ENCODE peak calls at places on chromosomes 12 and 14, in eight cellular contexts. E is Peyer's patch, X is ovary, H is HFF-Myc, Z is Panc1, R is astrocyte of the spinal cord, L is OCI-LY7, V is left ventricle myocardium inferior. Y is an unnamed sample.

GRCh38 chr12:19654630-19655384 is 215.5 kb downstream of the AEBP2 start:
- DNase-seq in X (no peak), E (no peak), R (peak; percentile 5), Z (no peak), H (peak; percentile 22), V (no peak), L (no peak), Y (no peak)

GRCh38 chr12:69739287-69740191 is 879 bp downstream of the RAB3IP start:
- DNase-seq in E (peak; percentile 87), X (peak; percentile 49), H (no peak), Z (no peak), V (peak; percentile 23), L (peak; percentile 81), R (peak; percentile 38), Y (no peak)

GRCh38 chr12:23204933-23205778 is 580.2 kb downstream of the ETNK1 start:
- DNase-seq in V (no peak), L (peak; percentile 67), Z (peak; percentile 24), E (no peak), H (peak; percentile 14), R (peak; percentile 70), X (no peak), Y (peak; percentile 14)

GRCh38 chr12:60494249-60494648 is 898.4 kb downstream of the SLC16A7 start:
- DNase-seq in R (peak; percentile 47), L (no peak), V (no peak), X (no peak), E (no peak), Z (no peak), H (peak; percentile 27), Y (peak; percentile 1)

GRCh38 chr12:67772276-67773169 is 124.0 kb downstream of the DYRK2 start:
- DNase-seq in Z (no peak), E (no peak), H (no peak), L (no peak), X (no peak), V (no peak), R (peak; percentile 80), Y (no peak)

GRCh38 chr12:5428332-5429221 is 3.3 kb upstream of the NTF3 start:
- DNase-seq in L (peak; percentile 77), E (no peak), H (no peak), R (no peak), V (no peak), X (no peak), Z (no peak), Y (no peak)

GRCh38 chr12:122421263-122421814 is 1.1 kb downstream of the CLIP1 start:
- DNase-seq in E (no peak), V (peak; percentile 31), X (no peak), H (no peak), Z (no peak), L (peak; percentile 48), R (peak; percentile 57), Y (no peak)

GRCh38 chr14:94390372-94391086 is 2.1 kb upstream of the SERPINA1 start:
- DNase-seq in Z (no peak), V (peak; percentile 69), R (no peak), H (no peak), X (peak; percentile 43), L (no peak), E (peak; percentile 91), Y (no peak)

GRCh38 chr12:20555015-20555414 is 140.1 kb upstream of the SLCO1C1 start:
- DNase-seq in V (no peak), Z (no peak), E (no peak), L (no peak), X (no peak), R (no peak), H (no peak), Y (no peak)

GRCh38 chr14:63045234-63045611 is at the start of gene KCNH5:
- DNase-seq in L (no peak), H (no peak), Z (no peak), E (peak; percentile 40), R (peak; percentile 46), V (peak; percentile 16), X (no peak), Y (no peak)

GRCh38 chr14:69370061-69370460 is 28.0 kb downstream of the ERH start:
- DNase-seq in X (no peak), R (no peak), H (no peak), Z (no peak), E (no peak), L (no peak), V (no peak), Y (no peak)

GRCh38 chr12:130764073-130764472 is 48.0 kb upstream of the RIMBP2 start:
- DNase-seq in X (no peak), E (no peak), Z (no peak), L (peak; percentile 50), H (peak; percentile 2), V (no peak), R (peak; percentile 21), Y (no peak)

GRCh38 chr12:6222009-6222702 is 22.0 kb downstream of the CD9 start:
- DNase-seq in H (no peak), R (peak; percentile 58), L (no peak), V (no peak), E (no peak), Z (no peak), X (no peak), Y (no peak)

GRCh38 chr14:51460051-51460450 is 191.7 kb upstream of the FRMD6 start:
- DNase-seq in H (peak; percentile 64), V (no peak), X (no peak), Z (no peak), L (no peak), R (no peak), E (no peak), Y (no peak)

GRCh38 chr14:22291406-22291805 is 297.6 kb downstream of the DAD1 start:
- DNase-seq in L (no peak), E (no peak), H (no peak), X (no peak), Z (no peak), V (no peak), R (peak; percentile 16), Y (no peak)

GRCh38 chr14:22300646-22301045 is 288.4 kb downstream of the DAD1 start:
- DNase-seq in L (no peak), Z (no peak), V (no peak), H (no peak), R (peak; percentile 58), E (no peak), X (no peak), Y (no peak)

GRCh38 chr14:22297376-22297775 is 291.6 kb downstream of the DAD1 start:
- DNase-seq in L (no peak), X (no peak), E (no peak), Z (no peak), V (no peak), H (no peak), R (peak; percentile 6), Y (no peak)

GRCh38 chr14:22296722-22297121 is 292.3 kb downstream of the DAD1 start:
- DNase-seq in X (no peak), E (no peak), V (no peak), H (peak; percentile 36), R (peak; percentile 74), Z (no peak), L (no peak), Y (peak; percentile 55)

GRCh38 chr14:22296088-22296487 is 292.9 kb downstream of the DAD1 start:
- DNase-seq in X (no peak), H (no peak), V (no peak), R (no peak), L (no peak), Z (no peak), E (no peak), Y (no peak)
- H3K4me3 ChIP-seq in X (no peak overlapping the region), H (no peak overlapping the region), V (no peak overlapping the region), R (no peak overlapping the region), L (no peak overlapping the region), Z (no peak overlapping the region), E (no peak overlapping the region), Y (no peak overlapping the region)

DNA sequence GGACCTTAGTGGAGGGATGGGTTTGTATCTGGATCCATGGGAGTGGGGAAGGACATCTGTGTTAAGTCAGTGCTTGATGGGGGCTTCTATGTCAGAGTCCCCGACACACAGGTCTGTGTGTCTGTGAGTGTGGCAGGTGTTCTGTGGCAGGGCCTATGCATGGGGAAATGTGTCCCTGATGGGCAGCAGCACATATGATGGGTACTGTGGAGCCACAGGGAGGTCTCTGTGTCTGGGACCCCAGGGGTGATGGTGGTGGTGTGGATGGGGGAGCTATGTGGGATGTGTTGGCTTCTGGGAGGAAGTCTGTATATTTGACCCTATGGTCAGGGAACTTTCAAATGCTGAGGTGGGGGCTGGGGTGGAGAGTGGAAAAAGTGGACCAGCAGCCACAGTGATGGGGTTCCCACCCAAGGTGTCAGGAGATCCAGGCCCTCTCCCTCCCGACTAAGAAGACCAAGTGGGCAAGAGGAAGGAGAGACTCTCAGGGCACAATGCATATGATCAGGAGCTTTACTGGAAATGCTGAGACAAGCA is 16.5 kb downstream of the KRT7 start:
- DNase-seq in E (no peak), H (no peak), X (no peak), V (no peak), R (no peak), Z (no peak), L (no peak), Y (no peak)
- H3K4me3 ChIP-seq in E (no peak overlapping the region), H (no peak overlapping the region), X (no peak overlapping the region), V (no peak overlapping the region), R (no peak overlapping the region), Z (no peak overlapping the region), L (no peak overlapping the region), Y (no peak overlapping the region)

DNA sequence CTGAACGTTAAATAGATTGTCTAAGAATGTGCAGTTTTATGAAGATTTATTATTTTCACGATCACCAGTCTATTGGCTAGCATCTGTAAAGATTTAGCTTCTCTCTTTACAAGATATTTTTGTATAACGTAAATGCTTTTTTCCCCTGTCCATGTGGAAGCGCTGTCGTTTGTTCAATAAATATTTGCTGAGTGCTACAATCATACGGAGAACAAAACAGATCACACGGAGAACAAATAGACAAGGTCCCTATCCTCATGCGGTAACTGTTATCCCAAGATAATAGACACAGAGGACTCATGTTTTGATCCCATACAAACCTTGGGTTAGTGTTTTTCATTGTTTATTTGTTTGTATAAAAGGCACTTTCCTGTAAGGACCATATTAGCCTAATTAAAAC is 397.5 kb downstream of the BCAT1 start:
- DNase-seq in L (no peak), X (no peak), H (no peak), R (no peak), Z (no peak), V (no peak), E (no peak), Y (no peak)
- H3K4me3 ChIP-seq in L (no peak overlapping the region), X (no peak overlapping the region), H (no peak overlapping the region), R (peak overlapping the region; percentile 4), Z (no peak overlapping the region), V (no peak overlapping the region), E (no peak overlapping the region), Y (no peak overlapping the region)

GRCh38 chr12:118187746-118188390 is 51.9 kb downstream of the PEBP1 start:
- DNase-seq in E (no peak), V (no peak), X (no peak), H (no peak), L (no peak), Z (no peak), R (no peak), Y (no peak)

GRCh38 chr12:118193477-118193876 is 57.6 kb downstream of the PEBP1 start:
- DNase-seq in X (no peak), L (no peak), R (no peak), V (no peak), E (no peak), H (no peak), Z (no peak), Y (no peak)

GRCh38 chr12:118189761-118190181 is 53.8 kb downstream of the PEBP1 start:
- DNase-seq in H (no peak), X (peak; percentile 54), L (no peak), E (no peak), R (peak; percentile 66), V (peak; percentile 19), Z (no peak), Y (no peak)

GRCh38 chr12:118188690-118189371 is 52.9 kb downstream of the PEBP1 start:
- DNase-seq in Z (no peak), R (peak; percentile 69), E (no peak), V (peak; percentile 38), H (no peak), X (peak; percentile 81), L (no peak), Y (no peak)

GRCh38 chr12:118190266-118190665 is 54.3 kb downstream of the PEBP1 start:
- DNase-seq in V (no peak), R (peak; percentile 53), H (no peak), Z (no peak), L (no peak), X (no peak), E (no peak), Y (no peak)
- H3K4me3 ChIP-seq in V (peak overlapping the region; percentile 68), R (peak overlapping the region; percentile 46), H (peak overlapping the region; percentile 40), Z (no peak overlapping the region), L (no peak overlapping the region), X (peak overlapping the region; percentile 38), E (no peak overlapping the region), Y (peak overlapping the region; percentile 13)